ENCODE peak calls at places on chromosomes 7 and 10, in eight cellular contexts. Q, B, R, D, C, U, M and O are unnamed samples.

GRCh38 chr7:98286701-98287485 is 5.4 kb downstream of the BRI3 start:
- DNase-seq in C (peak), D (no peak), M (no peak), Q (no peak), B (no peak), R (no peak), U (no peak), O (no peak)

GRCh38 chr10:26727005-26727404 is 29.5 kb downstream of the PDSS1 start:
- DNase-seq in R (no peak), M (no peak), C (no peak), Q (no peak), B (no peak), D (no peak), U (no peak), O (no peak)

GRCh38 chr10:28769147-28769604 is 91.9 kb downstream of the BAMBI start:
- DNase-seq in C (no peak), B (no peak), U (no peak), M (no peak), D (no peak), Q (no peak), R (no peak), O (no peak)

GRCh38 chr10:124375691-124376090 is 43.0 kb downstream of the OAT start:
- DNase-seq in D (no peak), B (no peak), C (no peak), U (no peak), Q (no peak), M (no peak), R (no peak), O (no peak)

GRCh38 chr7:19538036-19538435 is 170.8 kb downstream of the POLR1F start:
- DNase-seq in R (no peak), C (no peak), D (peak), M (no peak), Q (no peak), U (no peak), B (no peak), O (no peak)

GRCh38 chr7:35339811-35340210 is 85.9 kb upstream of the TBX20 start:
- DNase-seq in D (no peak), R (no peak), Q (no peak), C (no peak), M (no peak), U (no peak), B (no peak), O (no peak)

GRCh38 chr10:67296926-67297325 is 371.1 kb downstream of the LRRTM3 start:
- DNase-seq in C (no peak), D (no peak), B (no peak), M (no peak), R (no peak), Q (no peak), U (no peak), O (no peak)

GRCh38 chr7:123738356-123738755 is 10.4 kb downstream of the WASL start:
- DNase-seq in U (no peak), M (no peak), R (no peak), D (no peak), C (no peak), B (no peak), Q (no peak), O (no peak)

GRCh38 chr10:59387951-59388431 is 25.6 kb upstream of the FAM13C start:
- DNase-seq in B (no peak), R (no peak), M (no peak), C (no peak), U (no peak), Q (no peak), D (peak), O (no peak)

GRCh38 chr10:61452655-61453641 is at the start of gene TMEM26:
- DNase-seq in C (peak), M (no peak), Q (no peak), B (no peak), U (no peak), D (peak), R (no peak), O (peak)

GRCh38 chr7:22361795-22362194 is 4.8 kb upstream of the RAPGEF5 start:
- DNase-seq in U (no peak), M (no peak), R (no peak), Q (no peak), D (no peak), B (no peak), C (no peak), O (no peak)

GRCh38 chr7:3937564-3937963 is 636.5 kb downstream of the SDK1 start:
- DNase-seq in B (no peak), C (no peak), D (no peak), Q (no peak), R (no peak), U (no peak), M (no peak), O (no peak)

GRCh38 chr10:35058134-35058533 is 32.0 kb downstream of the CUL2 start:
- DNase-seq in M (no peak), R (no peak), Q (no peak), U (no peak), C (no peak), B (no peak), D (peak), O (no peak)

GRCh38 chr7:64999165-65000004 is 7.1 kb downstream of the ERV3-1 start:
- DNase-seq in C (no peak), R (no peak), B (no peak), D (peak), Q (no peak), U (no peak), M (no peak), O (no peak)

GRCh38 chr10:77974396-77975074 is 48.0 kb upstream of the DLG5 start:
- DNase-seq in D (peak), M (no peak), U (no peak), R (no peak), Q (no peak), C (no peak), B (no peak), O (no peak)

GRCh38 chr10:4512557-4513286 is 313.3 kb upstream of the AKR1E2 start:
- DNase-seq in M (no peak), R (no peak), D (peak), Q (no peak), U (no peak), C (no peak), B (no peak), O (no peak)